ENCODE peak calls at places on chromosomes 4 and X, in four cellular contexts. J is OCI-LY7, O is bronchial epithelial cell, D is GM06990. G is an unnamed sample.

GRCh38 chr4:17718471-17718870 is 63.0 kb downstream of the FAM184B start:
- DNase-seq in O (peak; percentile 10), J (no peak), D (no peak), G (no peak)

GRCh38 chr4:87799254-87799653 is at the start of gene IBSP:
- DNase-seq in O (no peak), D (no peak), J (no peak), G (no peak)

GRCh38 chr4:27714073-27714472 is 853.4 kb downstream of the STIM2 start:
- DNase-seq in O (peak; percentile 85), J (no peak), D (no peak), G (no peak)

GRCh38 chrX:16839224-16839851 is 30.8 kb downstream of the RBBP7 start:
- DNase-seq in O (no peak), D (no peak), J (no peak), G (peak; percentile 7)

GRCh38 chr4:12411072-12411471 is 982.4 kb upstream of the HS3ST1 start:
- DNase-seq in O (peak; percentile 41), D (no peak), J (no peak), G (no peak)

GRCh38 chr4:15670576-15670975 is 11.1 kb upstream of the FAM200B start:
- DNase-seq in O (no peak), D (no peak), J (no peak), G (no peak)

GRCh38 chr4:54005475-54005874 is 58.9 kb downstream of the CHIC2 start:
- DNase-seq in J (no peak), O (no peak), D (no peak), G (no peak)

GRCh38 chr4:102629686-102630085 is 128.5 kb downstream of the NFKB1 start:
- DNase-seq in J (no peak), D (no peak), O (no peak), G (no peak)

GRCh38 chr4:158810487-158811215 is 41.8 kb downstream of the FNIP2 start:
- DNase-seq in J (no peak), O (peak; percentile 95), D (no peak), G (peak; percentile 99)

GRCh38 chrX:54710920-54711319 is 87.1 kb downstream of the ITIH6 start:
- DNase-seq in J (no peak), O (no peak), D (no peak), G (no peak)

GRCh38 chrX:25083661-25084060 is 67.9 kb upstream of the ARX start:
- DNase-seq in D (no peak), O (peak; percentile 39), J (no peak), G (no peak)

GRCh38 chr4:14792702-14793227 is 209.5 kb upstream of the CPEB2 start:
- DNase-seq in O (peak; percentile 92), D (no peak), J (no peak), G (no peak)

GRCh38 chrX:114999906-115000305 is 17.5 kb downstream of the IL13RA2 start:
- DNase-seq in D (no peak), J (no peak), O (peak; percentile 33), G (no peak)

GRCh38 chr4:161714928-161715327 is 448.9 kb downstream of the FSTL5 start:
- DNase-seq in D (no peak), J (no peak), O (no peak), G (no peak)

GRCh38 chrX:136694491-136695087 is 46.6 kb downstream of the CD40LG start:
- DNase-seq in O (peak; percentile 30), D (peak; percentile 53), J (peak; percentile 58), G (no peak)

GRCh38 chr4:183350317-183351071 is 28.3 kb upstream of the CLDN24 start:
- DNase-seq in J (no peak), O (no peak), D (no peak), G (no peak)

GRCh38 chrX:133543654-133544053 is 128.4 kb upstream of the GPC4 start:
- DNase-seq in D (no peak), J (no peak), O (peak; percentile 72), G (no peak)

GRCh38 chr4:111639876-111640275 is 505.4 kb upstream of the FAM241A start:
- DNase-seq in O (peak; percentile 65), D (no peak), J (no peak), G (peak; percentile 24)

GRCh38 chrX:45806410-45807121 is 605.9 kb upstream of the DIPK2B start:
- DNase-seq in O (peak; percentile 37), D (peak; percentile 16), J (no peak), G (no peak)

GRCh38 chr4:1839306-1839705 is 16.6 kb downstream of the LETM1 start:
- DNase-seq in D (no peak), O (no peak), J (peak; percentile 15), G (no peak)

GRCh38 chr4:61380865-61381264 is 180.7 kb downstream of the ADGRL3 start:
- DNase-seq in J (no peak), D (no peak), O (no peak), G (no peak)

GRCh38 chrX:105975382-105975781 is 63.1 kb downstream of the SERPINA7 start:
- DNase-seq in J (no peak), D (no peak), O (peak; percentile 16), G (no peak)

GRCh38 chr4:185845966-185846365 is 34.0 kb upstream of the SORBS2 start:
- DNase-seq in O (no peak), D (no peak), J (no peak), G (no peak)

GRCh38 chr4:76233967-76234678 is 17.4 kb upstream of the FAM47E start:
- DNase-seq in D (no peak), J (no peak), O (no peak), G (no peak)

GRCh38 chrX:77432998-77433397 is 14.2 kb upstream of the FGF16 start:
- DNase-seq in D (no peak), J (no peak), O (no peak), G (no peak)

GRCh38 chrX:148538582-148538981 is 38.2 kb downstream of the AFF2 start:
- DNase-seq in D (no peak), J (no peak), O (no peak), G (no peak)

GRCh38 chrX:24002792-24003191 is 24.2 kb downstream of the KLHL15 start:
- DNase-seq in J (no peak), O (no peak), D (no peak), G (no peak)

GRCh38 chr4:189507060-189507459 is 433.6 kb upstream of the FRG1 start:
- DNase-seq in J (no peak), O (no peak), D (no peak), G (no peak)

GRCh38 chr4:75672461-75673026 is 667 bp downstream of the G3BP2 start:
- DNase-seq in O (peak; percentile 29), J (peak; percentile 85), D (peak; percentile 82), G (peak; percentile 14)

GRCh38 chr4:61333490-61333889 is 133.4 kb downstream of the ADGRL3 start:
- DNase-seq in O (no peak), J (no peak), D (no peak), G (no peak)

GRCh38 chr4:101279377-101279871 is 67.9 kb downstream of the PPP3CA start:
- DNase-seq in O (no peak), D (peak; percentile 9), J (peak; percentile 8), G (peak; percentile 43)

DNA sequence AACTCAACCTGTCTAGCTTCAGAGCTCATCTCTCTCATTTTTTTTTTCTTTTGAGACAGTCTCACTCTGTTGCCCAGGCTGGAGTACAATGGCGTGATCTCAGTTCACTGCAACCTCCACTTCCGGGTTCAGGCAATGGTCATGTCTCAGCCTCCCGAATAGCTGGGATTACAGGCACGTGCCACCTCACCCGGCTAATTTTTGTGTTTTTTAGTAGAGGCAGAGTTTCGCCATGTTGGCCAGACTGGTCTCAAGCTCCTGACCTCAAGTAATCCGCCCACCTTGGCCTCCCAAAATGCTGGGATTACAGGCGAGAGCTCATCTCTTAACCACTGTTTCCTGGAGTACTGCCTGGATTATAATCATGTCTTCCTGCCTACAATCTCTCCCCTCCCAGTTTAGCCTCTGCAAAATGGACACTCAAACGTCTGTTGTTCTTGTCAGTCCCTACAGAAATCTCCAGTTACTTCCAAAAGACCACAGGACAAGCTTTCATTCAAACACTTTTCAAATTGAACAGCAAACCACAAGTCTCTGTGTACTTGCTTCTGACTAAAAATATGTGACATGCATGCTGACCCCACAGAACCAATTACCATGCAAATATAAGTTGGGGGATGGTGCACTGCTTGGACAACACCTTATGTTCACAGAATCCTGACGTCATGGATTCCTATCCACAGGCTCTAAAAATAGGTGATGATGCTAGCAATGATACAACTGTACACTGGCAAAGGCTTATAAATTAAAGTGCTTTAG is 137.2 kb downstream of the SH3KBP1 start:
- DNase-seq in J (no peak), O (no peak), D (peak; percentile 61), G (peak; percentile 47)
- H3K4me3 ChIP-seq in J (peak overlapping the region; percentile 41), O (no peak overlapping the region), D (no peak overlapping the region), G (no peak overlapping the region)

GRCh38 chr4:121656269-121656641 is 40.5 kb downstream of the ANXA5 start:
- DNase-seq in O (peak; percentile 58), J (peak; percentile 47), D (no peak), G (peak; percentile 60)
- TF ChIP-seq CTCF in O (peak; percentile 53), J (peak; percentile 58), D (peak; percentile 44), G (peak; percentile 69)

GRCh38 chr4:71769434-71769833 is 14.4 kb downstream of the GC start:
- DNase-seq in J (no peak), D (no peak), O (peak; percentile 17), G (no peak)
- H3K4me3 ChIP-seq in J (no peak overlapping the region), D (no peak overlapping the region), O (no peak overlapping the region), G (no peak overlapping the region)

GRCh38 chrX:50081282-50081955 is 119.4 kb downstream of the AKAP4 start:
- DNase-seq in D (no peak), O (peak; percentile 27), J (no peak), G (no peak)
- TF ChIP-seq CTCF in D (peak; percentile 39), O (peak; percentile 52), J (peak; percentile 30), G (peak; percentile 53)

GRCh38 chr4:8537041-8537461 is 43.1 kb upstream of the GPR78 start:
- DNase-seq in J (no peak), O (peak; percentile 90), D (peak; percentile 57), G (peak; percentile 28)
- H3K4me3 ChIP-seq in J (no peak overlapping the region), O (no peak overlapping the region), D (no peak overlapping the region), G (no peak overlapping the region)

GRCh38 chr4:41256740-41257256 is at the start of gene UCHL1:
- DNase-seq in D (peak; percentile 88), O (no peak), J (peak; percentile 96), G (peak; percentile 82)

GRCh38 chr4:41257257-41257900 is 651 bp downstream of the UCHL1 start:
- DNase-seq in D (peak; percentile 80), O (no peak), J (peak; percentile 79), G (no peak)

GRCh38 chr4:41258783-41259182 is 2.1 kb downstream of the UCHL1 start:
- DNase-seq in O (peak; percentile 52), J (peak; percentile 71), D (no peak), G (no peak)

GRCh38 chr4:41256131-41256739 is 493 bp upstream of the UCHL1 start:
- DNase-seq in J (peak; percentile 27), O (no peak), D (no peak), G (no peak)

DNA sequence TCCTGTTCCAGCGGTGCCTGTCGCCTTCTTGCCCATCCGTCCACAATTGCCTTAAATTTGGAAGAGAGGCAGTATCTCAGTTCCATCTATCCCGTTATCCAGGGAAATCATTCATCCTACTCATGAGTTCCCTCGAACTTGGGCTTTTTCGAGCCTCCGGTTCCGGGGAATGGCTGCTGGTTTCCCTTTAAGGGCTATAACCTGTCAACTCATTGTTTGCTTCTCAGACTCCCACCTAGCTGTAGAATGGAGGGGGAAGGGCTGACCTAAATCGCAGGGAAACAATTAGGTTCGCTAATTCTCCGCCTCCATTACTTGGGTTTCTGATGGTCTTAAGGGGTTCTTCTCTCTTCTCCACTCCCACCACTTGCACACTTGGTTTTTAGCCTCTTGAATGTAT is 1.2 kb downstream of the UCHL1 start:
- DNase-seq in O (no peak), J (no peak), D (no peak), G (no peak)
- TF ChIP-seq CTCF in O (no peak), J (no peak), D (no peak), G (no peak)